ENCODE peak calls at places on chromosomes 6 and 20, in four cellular contexts. F is nephron progenitor cell, C is IMR-90, Q is fibroblast of pulmonary artery. W is an unnamed sample.

GRCh38 chr6:166586424-166587156 is at the start of gene RAMACL:
- DNase-seq in F (peak), C (no peak), Q (no peak), W (no peak)

GRCh38 chr20:64119301-64119680 is 11.9 kb upstream of the NPBWR2 start:
- DNase-seq in F (no peak), C (no peak), Q (no peak), W (no peak)

GRCh38 chr6:118565317-118565960 is 17.3 kb downstream of the PLN start:
- DNase-seq in Q (no peak), F (no peak), C (peak), W (no peak)

GRCh38 chr6:29552512-29553051 is 7.0 kb downstream of the UBD start:
- DNase-seq in C (peak), Q (peak), F (no peak), W (no peak)

GRCh38 chr20:13009682-13010406 is 1.1 kb downstream of the SPTLC3 start:
- DNase-seq in Q (peak), F (no peak), C (peak), W (no peak)

GRCh38 chr6:28137458-28138020 is 4.1 kb upstream of the ZKSCAN8 start:
- DNase-seq in C (peak), Q (peak), F (no peak), W (no peak)

GRCh38 chr20:40393161-40393560 is 295.9 kb downstream of the MAFB start:
- DNase-seq in C (no peak), Q (no peak), F (no peak), W (no peak)

GRCh38 chr6:136783495-136784270 is 8.6 kb downstream of the MAP3K5 start:
- DNase-seq in Q (no peak), F (no peak), C (no peak), W (no peak)

GRCh38 chr20:15446373-15446772 is 1109.0 kb upstream of the FLRT3 start:
- DNase-seq in Q (no peak), F (peak), C (no peak), W (no peak)

GRCh38 chr6:106520711-106521367 is 108.5 kb downstream of the RTN4IP1 start:
- DNase-seq in Q (no peak), C (no peak), F (no peak), W (no peak)

GRCh38 chr6:154500769-154501171 is 9.7 kb downstream of the CNKSR3 start:
- DNase-seq in C (no peak), Q (no peak), F (no peak), W (no peak)
- TF ChIP-seq CTCF in C (peak), Q (peak), F (peak), W (no peak)

GRCh38 chr6:108570518-108570917 is 9.8 kb downstream of the FOXO3 start:
- DNase-seq in C (peak), Q (no peak), F (no peak), W (no peak)
- TF ChIP-seq CTCF in C (peak), Q (no peak), F (no peak), W (no peak)

GRCh38 chr6:34067814-34068213 is 78.1 kb downstream of the GRM4 start:
- DNase-seq in F (no peak), C (no peak), Q (no peak), W (no peak)
- TF ChIP-seq CTCF in F (no peak), C (peak), Q (no peak), W (no peak)

GRCh38 chr6:108113557-108114519 is 39.3 kb upstream of the OSTM1 start:
- DNase-seq in Q (peak), F (peak), C (peak), W (no peak)

GRCh38 chr6:108116424-108116780 is 41.9 kb upstream of the OSTM1 start:
- DNase-seq in F (no peak), Q (no peak), C (no peak), W (no peak)

GRCh38 chr6:108116781-108117426 is 42.4 kb upstream of the OSTM1 start:
- DNase-seq in F (peak), C (no peak), Q (no peak), W (no peak)

GRCh38 chr6:108115598-108116058 is 41.1 kb upstream of the OSTM1 start:
- DNase-seq in Q (peak), F (peak), C (peak), W (no peak)

DNA sequence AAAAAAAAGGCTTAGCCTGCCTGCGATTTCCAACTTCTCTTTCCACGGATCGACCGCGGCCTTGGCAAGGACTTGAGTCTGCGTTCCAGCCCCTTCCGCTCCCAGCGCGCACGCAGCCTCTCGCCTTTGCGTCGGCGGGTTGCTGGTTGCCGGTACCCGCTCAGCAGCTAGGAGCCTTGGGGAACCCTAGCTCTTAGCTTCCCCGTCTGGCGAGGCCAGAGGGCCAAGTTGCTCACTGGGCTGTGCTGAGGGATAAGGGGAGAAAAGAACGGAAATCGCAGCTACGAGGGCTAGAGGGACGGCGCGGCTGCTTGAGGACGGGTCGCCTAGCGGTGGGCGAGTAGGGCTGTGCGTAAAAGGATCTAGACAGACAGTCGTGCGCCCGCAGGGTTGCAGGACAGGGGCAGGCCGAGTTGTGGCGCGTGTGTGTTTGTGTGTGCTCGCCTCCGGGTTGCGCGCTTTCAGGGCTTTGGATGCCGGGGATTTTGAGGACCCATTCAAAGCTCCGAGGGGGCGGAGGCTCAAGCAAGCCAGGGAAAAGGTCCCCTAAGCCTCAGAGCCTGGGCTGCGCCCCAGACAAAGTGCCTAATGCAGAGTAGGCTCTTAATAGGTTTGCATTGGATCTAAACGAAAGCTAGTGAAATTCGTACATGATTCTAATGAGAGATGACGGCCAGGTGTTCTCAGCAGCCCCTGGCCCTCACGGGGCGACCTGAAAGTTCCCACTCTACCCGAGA is 40.5 kb upstream of the OSTM1 start:
- DNase-seq in C (peak), F (peak), Q (peak), W (no peak)
- TF ChIP-seq CTCF in C (no peak), F (peak), Q (peak), W (no peak)

GRCh38 chr6:53679446-53679933 is 13.9 kb upstream of the KLHL31 start:
- DNase-seq in Q (peak), F (no peak), C (peak), W (no peak)
- TF ChIP-seq CTCF in Q (peak), F (peak), C (peak), W (no peak)

GRCh38 chr6:77620290-77620882 is 32.5 kb upstream of the MEI4 start:
- DNase-seq in C (no peak), Q (peak), F (peak), W (no peak)
- TF ChIP-seq CTCF in C (peak), Q (peak), F (peak), W (no peak)

GRCh38 chr6:138844203-138844602 is 48.3 kb downstream of the ECT2L start:
- DNase-seq in F (no peak), C (peak), Q (peak), W (no peak)

GRCh38 chr6:138847884-138848283 is 52.0 kb downstream of the ECT2L start:
- DNase-seq in C (peak), Q (no peak), F (no peak), W (no peak)

GRCh38 chr6:138848461-138848860 is 52.6 kb downstream of the ECT2L start:
- DNase-seq in F (no peak), Q (no peak), C (no peak), W (no peak)
- TF ChIP-seq CTCF in F (no peak), Q (no peak), C (no peak), W (no peak)

GRCh38 chr6:53979468-53980067 is 131.7 kb upstream of the MLIP start:
- DNase-seq in F (peak), Q (peak), C (peak), W (no peak)
- TF ChIP-seq CTCF in F (peak), Q (peak), C (peak), W (no peak)

GRCh38 chr20:17682889-17683198 is 802 bp upstream of the RRBP1 start:
- DNase-seq in F (no peak), Q (no peak), C (no peak), W (no peak)
- TF ChIP-seq CTCF in F (no peak), Q (no peak), C (no peak), W (no peak)